ENCODE peak calls at places on chromosomes 11 and 22, in four cellular contexts. One of them, this sample, is unnamed.

GRCh38 chr22:27292542-27293298 is 508.8 kb downstream of the MN1 start:
- DNase-seq in NCI-H2081: no peak
- DNase-seq in activated CD4-positive, alpha-beta T cell treated with anti-CD3 and anti-CD28 coated beads, Interleukin-2, amount 50 U/mL, for 48 hours: no peak
- DNase-seq in lung: no peak
- DNase-seq in this sample: no peak

GRCh38 chr11:10459029-10459970 is 4.2 kb downstream of the AMPD3 start:
- DNase-seq in lung: no peak
- DNase-seq in activated CD4-positive, alpha-beta T cell treated with anti-CD3 and anti-CD28 coated beads, Interleukin-2, amount 50 U/mL, for 48 hours: peak
- DNase-seq in NCI-H2081: no peak
- DNase-seq in this sample: no peak

GRCh38 chr22:43992331-43992821 is 31.7 kb upstream of the PARVB start:
- DNase-seq in lung: no peak
- DNase-seq in NCI-H2081: no peak
- DNase-seq in activated CD4-positive, alpha-beta T cell treated with anti-CD3 and anti-CD28 coated beads, Interleukin-2, amount 50 U/mL, for 48 hours: no peak
- DNase-seq in this sample: no peak

GRCh38 chr11:3230636-3231549 is 1.3 kb downstream of the MRGPRE start:
- DNase-seq in NCI-H2081: no peak
- DNase-seq in activated CD4-positive, alpha-beta T cell treated with anti-CD3 and anti-CD28 coated beads, Interleukin-2, amount 50 U/mL, for 48 hours: no peak
- DNase-seq in lung: no peak
- DNase-seq in this sample: no peak

GRCh38 chr11:70892889-70893288 is 359.5 kb downstream of the SHANK2 start:
- DNase-seq in NCI-H2081: no peak
- DNase-seq in activated CD4-positive, alpha-beta T cell treated with anti-CD3 and anti-CD28 coated beads, Interleukin-2, amount 50 U/mL, for 48 hours: no peak
- DNase-seq in lung: no peak
- DNase-seq in this sample: no peak

GRCh38 chr11:102367364-102367763 is 20.4 kb downstream of the BIRC2 start:
- DNase-seq in activated CD4-positive, alpha-beta T cell treated with anti-CD3 and anti-CD28 coated beads, Interleukin-2, amount 50 U/mL, for 48 hours: no peak
- DNase-seq in NCI-H2081: peak
- DNase-seq in lung: no peak
- DNase-seq in this sample: no peak

GRCh38 chr11:67059671-67060070 is 3.0 kb downstream of the RHOD start:
- DNase-seq in activated CD4-positive, alpha-beta T cell treated with anti-CD3 and anti-CD28 coated beads, Interleukin-2, amount 50 U/mL, for 48 hours: no peak
- DNase-seq in lung: no peak
- DNase-seq in NCI-H2081: no peak
- DNase-seq in this sample: no peak

GRCh38 chr22:49589811-49590210 is 237.9 kb downstream of the BRD1 start:
- DNase-seq in NCI-H2081: no peak
- DNase-seq in lung: no peak
- DNase-seq in activated CD4-positive, alpha-beta T cell treated with anti-CD3 and anti-CD28 coated beads, Interleukin-2, amount 50 U/mL, for 48 hours: no peak
- DNase-seq in this sample: no peak

GRCh38 chr11:19982761-19983495 is 177.3 kb downstream of the DBX1 start:
- DNase-seq in activated CD4-positive, alpha-beta T cell treated with anti-CD3 and anti-CD28 coated beads, Interleukin-2, amount 50 U/mL, for 48 hours: no peak
- DNase-seq in NCI-H2081: no peak
- DNase-seq in lung: no peak
- DNase-seq in this sample: no peak

GRCh38 chr22:40534379-40535188 is 101.9 kb downstream of the MRTFA start:
- DNase-seq in lung: no peak
- DNase-seq in activated CD4-positive, alpha-beta T cell treated with anti-CD3 and anti-CD28 coated beads, Interleukin-2, amount 50 U/mL, for 48 hours: peak
- DNase-seq in NCI-H2081: no peak
- DNase-seq in this sample: no peak

GRCh38 chr11:122983438-122984185 is 2.0 kb upstream of the BSX start:
- DNase-seq in activated CD4-positive, alpha-beta T cell treated with anti-CD3 and anti-CD28 coated beads, Interleukin-2, amount 50 U/mL, for 48 hours: no peak
- DNase-seq in NCI-H2081: no peak
- DNase-seq in lung: no peak
- DNase-seq in this sample: no peak

GRCh38 chr22:22229683-22230420 is 14.7 kb upstream of the VPREB1 start:
- DNase-seq in activated CD4-positive, alpha-beta T cell treated with anti-CD3 and anti-CD28 coated beads, Interleukin-2, amount 50 U/mL, for 48 hours: no peak
- DNase-seq in NCI-H2081: no peak
- DNase-seq in lung: no peak
- DNase-seq in this sample: peak

GRCh38 chr11:95157824-95158223 is 68.2 kb downstream of the ENDOD1 start:
- DNase-seq in NCI-H2081: no peak
- DNase-seq in lung: no peak
- DNase-seq in activated CD4-positive, alpha-beta T cell treated with anti-CD3 and anti-CD28 coated beads, Interleukin-2, amount 50 U/mL, for 48 hours: no peak
- DNase-seq in this sample: no peak

GRCh38 chr11:73203322-73203721 is 14.8 kb upstream of the P2RY2 start:
- DNase-seq in lung: no peak
- DNase-seq in activated CD4-positive, alpha-beta T cell treated with anti-CD3 and anti-CD28 coated beads, Interleukin-2, amount 50 U/mL, for 48 hours: no peak
- DNase-seq in NCI-H2081: no peak
- DNase-seq in this sample: no peak

GRCh38 chr11:38460901-38461300 is 1862.9 kb upstream of the RAG2 start:
- DNase-seq in activated CD4-positive, alpha-beta T cell treated with anti-CD3 and anti-CD28 coated beads, Interleukin-2, amount 50 U/mL, for 48 hours: no peak
- DNase-seq in lung: peak
- DNase-seq in NCI-H2081: no peak
- DNase-seq in this sample: peak

GRCh38 chr11:429391-429790 is 12.4 kb downstream of the ANO9 start:
- DNase-seq in NCI-H2081: no peak
- DNase-seq in activated CD4-positive, alpha-beta T cell treated with anti-CD3 and anti-CD28 coated beads, Interleukin-2, amount 50 U/mL, for 48 hours: no peak
- DNase-seq in lung: no peak
- DNase-seq in this sample: no peak

GRCh38 chr11:74462009-74462408 is 5.3 kb downstream of the KCNE3 start:
- DNase-seq in NCI-H2081: no peak
- DNase-seq in activated CD4-positive, alpha-beta T cell treated with anti-CD3 and anti-CD28 coated beads, Interleukin-2, amount 50 U/mL, for 48 hours: no peak
- DNase-seq in lung: peak
- DNase-seq in this sample: peak

GRCh38 chr11:56624661-56625110 is 10.0 kb upstream of the OR5M1 start:
- DNase-seq in lung: no peak
- DNase-seq in activated CD4-positive, alpha-beta T cell treated with anti-CD3 and anti-CD28 coated beads, Interleukin-2, amount 50 U/mL, for 48 hours: no peak
- DNase-seq in NCI-H2081: no peak
- DNase-seq in this sample: no peak